ENCODE peak calls at places on chromosomes 5 and 9, in four cellular contexts. One of them, this sample, is unnamed.

GRCh38 chr5:90865194-90865593 is 306.6 kb downstream of the ADGRV1 start:
- DNase-seq in fibroblast of mammary gland: no peak
- DNase-seq in RCC 7860: no peak
- DNase-seq in dorsolateral prefrontal cortex: no peak
- DNase-seq in this sample: no peak

GRCh38 chr5:76944638-76945037 is 8.2 kb upstream of the CRHBP start:
- DNase-seq in dorsolateral prefrontal cortex: no peak
- DNase-seq in fibroblast of mammary gland: no peak
- DNase-seq in RCC 7860: no peak
- DNase-seq in this sample: no peak

GRCh38 chr5:133331866-133332731 is 280.2 kb downstream of the FSTL4 start:
- DNase-seq in fibroblast of mammary gland: no peak
- DNase-seq in RCC 7860: no peak
- DNase-seq in dorsolateral prefrontal cortex: no peak
- DNase-seq in this sample: no peak

GRCh38 chr5:21834863-21835262 is 1018.3 kb downstream of the CDH12 start:
- DNase-seq in RCC 7860: no peak
- DNase-seq in dorsolateral prefrontal cortex: no peak
- DNase-seq in fibroblast of mammary gland: no peak
- DNase-seq in this sample: no peak

GRCh38 chr5:134130239-134130945 is 15.9 kb downstream of the TCF7 start:
- DNase-seq in RCC 7860: no peak
- DNase-seq in fibroblast of mammary gland: no peak
- DNase-seq in dorsolateral prefrontal cortex: no peak
- DNase-seq in this sample: no peak

GRCh38 chr9:12717907-12718306 is 24.7 kb downstream of the TYRP1 start:
- DNase-seq in dorsolateral prefrontal cortex: no peak
- DNase-seq in fibroblast of mammary gland: no peak
- DNase-seq in RCC 7860: no peak
- DNase-seq in this sample: no peak

GRCh38 chr5:54492196-54492595 is 25.4 kb upstream of the SNX18 start:
- DNase-seq in RCC 7860: no peak
- DNase-seq in dorsolateral prefrontal cortex: no peak
- DNase-seq in fibroblast of mammary gland: no peak
- DNase-seq in this sample: peak

GRCh38 chr5:172403191-172403794 is 51.0 kb downstream of the SH3PXD2B start:
- DNase-seq in dorsolateral prefrontal cortex: peak
- DNase-seq in RCC 7860: no peak
- DNase-seq in fibroblast of mammary gland: peak
- DNase-seq in this sample: peak

This sample was measured in GM23248.